ENCODE peak calls at places on chromosomes 12 and 14, in four cellular contexts. S is CD8-positive, alpha-beta T cell; Z is HuH-7.5; Q is stimulated activated CD8-positive, alpha-beta memory T cell treated with anti-CD3 and anti-CD28 coated beads, Interleukin-7, amount 100 ng/mL, for 1 hour. T is an unnamed sample.

GRCh38 chr12:6097384-6097783 is 27.1 kb downstream of the VWF start:
- DNase-seq in S (no peak), Z (no peak), Q (no peak), T (no peak)

GRCh38 chr14:96098309-96098998 is 59.3 kb downstream of the C14orf132 start:
- DNase-seq in Z (peak; percentile 62), S (no peak), Q (no peak), T (peak; percentile 33)

GRCh38 chr12:3047961-3048360 is 29.2 kb upstream of the TSPAN9 start:
- DNase-seq in Z (no peak), Q (no peak), S (no peak), T (no peak)

GRCh38 chr12:77995436-77996167 is 164.9 kb downstream of the NAV3 start:
- DNase-seq in S (no peak), Q (no peak), Z (no peak), T (no peak)

GRCh38 chr12:124395284-124395752 is 100.4 kb downstream of the RFLNA start:
- DNase-seq in Z (no peak), S (no peak), Q (no peak), T (no peak)

GRCh38 chr12:124498178-124498869 is 69.1 kb downstream of the NCOR2 start:
- DNase-seq in Q (no peak), Z (no peak), S (no peak), T (no peak)

GRCh38 chr12:58873496-58873895 is 46.8 kb downstream of the LRIG3 start:
- DNase-seq in Q (no peak), S (no peak), Z (no peak), T (no peak)

GRCh38 chr12:27974735-27975221 is 2.2 kb upstream of the PTHLH start:
- DNase-seq in S (no peak), Q (no peak), Z (no peak), T (no peak)

GRCh38 chr12:112303004-112303403 is 79.2 kb downstream of the HECTD4 start:
- DNase-seq in S (peak; percentile 45), Q (peak; percentile 2), Z (no peak), T (no peak)

GRCh38 chr12:95118788-95119179 is 45.4 kb upstream of the NR2C1 start:
- DNase-seq in S (no peak), Q (no peak), Z (no peak), T (no peak)

GRCh38 chr12:9869307-9870161 is at the start of gene CLEC2B:
- DNase-seq in Z (no peak), S (no peak), Q (no peak), T (no peak)

GRCh38 chr14:56119221-56119967 is 1.2 kb downstream of the PELI2 start:
- DNase-seq in S (peak; percentile 30), Q (no peak), Z (peak; percentile 21), T (no peak)

GRCh38 chr12:94875525-94875924 is 128.0 kb downstream of the NDUFA12 start:
- DNase-seq in Q (no peak), Z (peak; percentile 45), S (no peak), T (no peak)

GRCh38 chr14:53450871-53451270 is 297.7 kb upstream of the DDHD1 start:
- DNase-seq in Z (no peak), S (no peak), Q (no peak), T (no peak)

GRCh38 chr14:68099348-68100045 is 279.9 kb downstream of the RAD51B start:
- DNase-seq in Q (no peak), Z (no peak), S (no peak), T (no peak)

GRCh38 chr12:124481772-124482566 is 85.4 kb downstream of the NCOR2 start:
- DNase-seq in Z (no peak), Q (no peak), S (no peak), T (no peak)

GRCh38 chr12:131559517-131560516 is 151.1 kb upstream of the SFSWAP start:
- DNase-seq in S (no peak), Z (no peak), Q (no peak), T (no peak)

GRCh38 chr14:91929700-91930099 is 17.8 kb downstream of the FBLN5 start:
- DNase-seq in S (no peak), Z (no peak), Q (no peak), T (no peak)

GRCh38 chr14:54929556-54929955 is 26.9 kb upstream of the GCH1 start:
- DNase-seq in S (no peak), Q (no peak), Z (no peak), T (no peak)

GRCh38 chr12:71069317-71069716 is 88.5 kb downstream of the TSPAN8 start:
- DNase-seq in Z (no peak), S (no peak), Q (no peak), T (no peak)

GRCh38 chr14:53529519-53529918 is 376.4 kb upstream of the DDHD1 start:
- DNase-seq in Z (no peak), S (no peak), Q (no peak), T (no peak)

GRCh38 chr12:54977857-54978256 is 6.7 kb downstream of the TESPA1 start:
- DNase-seq in Q (no peak), S (no peak), Z (no peak), T (no peak)

GRCh38 chr12:82456633-82457032 is 98.3 kb downstream of the METTL25 start:
- DNase-seq in Q (no peak), Z (no peak), S (no peak), T (no peak)

GRCh38 chr12:132560421-132560830 is 50.0 kb downstream of the LRCOL1 start:
- DNase-seq in Q (no peak), Z (peak; percentile 82), S (no peak), T (no peak)

GRCh38 chr12:103301642-103302620 is 193.8 kb downstream of the C12orf42 start:
- DNase-seq in S (no peak), Q (no peak), Z (no peak), T (peak; percentile 48)